ENCODE peak calls at places on chromosome 17, in seven cellular contexts. O is stimulated activated CD8-positive, alpha-beta memory T cell treated with anti-CD3 and anti-CD28 coated beads, Interleukin-4, amount 100 ng/mL, for 4 hours; C is aorta; W is memory B cell; E is H9; U is A549; M is stomach. Y is an unnamed sample.

GRCh38 chr17:30380106-30380420 is 1.3 kb downstream of the CPD start:
- DNase-seq in O (no peak), C (no peak), W (no peak), E (no peak), U (no peak), M (no peak), Y (no peak)

GRCh38 chr17:39679521-39680192 is 8.2 kb downstream of the PGAP3 start:
- DNase-seq in O (no peak), C (no peak), W (no peak), E (no peak), U (no peak), M (peak), Y (no peak)

GRCh38 chr17:44170499-44171201 is at the start of gene ASB16:
- DNase-seq in O (no peak), C (no peak), W (no peak), E (peak), U (no peak), M (peak), Y (no peak)

GRCh38 chr17:8792646-8793045 is 6.5 kb downstream of the MFSD6L start:
- DNase-seq in O (no peak), C (no peak), W (no peak), E (peak), U (no peak), M (no peak), Y (no peak)

GRCh38 chr17:19238167-19238505 is 970 bp downstream of the EPN2 start:
- DNase-seq in O (no peak), C (peak), W (peak), E (peak), U (peak), M (peak), Y (no peak)

GRCh38 chr17:77723071-77723908 is 235.2 kb upstream of the TNRC6C start:
- DNase-seq in O (no peak), C (peak), W (no peak), E (peak), U (no peak), M (no peak), Y (no peak)

GRCh38 chr17:3867606-3868005 is 21.6 kb upstream of the NCBP3 start:
- DNase-seq in O (no peak), C (no peak), W (no peak), E (no peak), U (no peak), M (no peak), Y (no peak)

GRCh38 chr17:47982645-47983440 is 11.9 kb downstream of the CDK5RAP3 start:
- DNase-seq in O (no peak), C (no peak), W (no peak), E (no peak), U (no peak), M (no peak), Y (no peak)

GRCh38 chr17:65609749-65610148 is 48.3 kb upstream of the AXIN2 start:
- DNase-seq in O (no peak), C (no peak), W (no peak), E (no peak), U (no peak), M (no peak), Y (no peak)

GRCh38 chr17:38733315-38734234 is 3.4 kb downstream of the CISD3 start:
- DNase-seq in O (no peak), C (no peak), W (no peak), E (peak), U (peak), M (no peak), Y (no peak)

GRCh38 chr17:33200587-33200986 is 92.5 kb downstream of the ASIC2 start:
- DNase-seq in O (no peak), C (no peak), W (no peak), E (peak), U (peak), M (no peak), Y (no peak)

GRCh38 chr17:39400547-39401411 is 647 bp downstream of the FBXL20 start:
- DNase-seq in O (no peak), C (peak), W (no peak), E (no peak), U (no peak), M (peak), Y (no peak)

GRCh38 chr17:50691550-50692447 is 15.9 kb downstream of the ANKRD40 start:
- DNase-seq in O (no peak), C (no peak), W (no peak), E (no peak), U (peak), M (peak), Y (no peak)

GRCh38 chr17:63442549-63443035 is 3.5 kb downstream of the CYB561 start:
- DNase-seq in O (no peak), C (no peak), W (no peak), E (peak), U (peak), M (no peak), Y (no peak)

GRCh38 chr17:7930841-7931631 is 710 bp downstream of the TRAPPC1 start:
- DNase-seq in O (no peak), C (no peak), W (no peak), E (no peak), U (no peak), M (no peak), Y (no peak)

GRCh38 chr17:30520882-30521281 is 43.7 kb downstream of the GOSR1 start:
- DNase-seq in O (no peak), C (no peak), W (no peak), E (no peak), U (no peak), M (no peak), Y (no peak)

Y was measured in RWPE2.